ENCODE peak calls at places on chromosomes 6 and 20, in eight cellular contexts. One of them, this sample, is unnamed.

GRCh38 chr6:62039602-62040001 is 246.4 kb downstream of the KHDRBS2 start:
- DNase-seq in WTC11: no peak
- DNase-seq in MCF 10A: peak
- DNase-seq in HFF-Myc: no peak
- DNase-seq in GM12865: no peak
- DNase-seq in osteoblast: no peak
- DNase-seq in fibroblast of mammary gland: no peak
- DNase-seq in hepatocyte: no peak
- DNase-seq in this sample: no peak

GRCh38 chr6:18823782-18824386 is 436.7 kb downstream of the RNF144B start:
- DNase-seq in HFF-Myc: peak
- DNase-seq in WTC11: peak
- DNase-seq in fibroblast of mammary gland: peak
- DNase-seq in GM12865: peak
- DNase-seq in hepatocyte: peak
- DNase-seq in MCF 10A: peak
- DNase-seq in osteoblast: no peak
- DNase-seq in this sample: no peak

GRCh38 chr20:57485770-57486169 is 39.2 kb downstream of the CTCFL start:
- DNase-seq in HFF-Myc: no peak
- DNase-seq in osteoblast: no peak
- DNase-seq in fibroblast of mammary gland: no peak
- DNase-seq in MCF 10A: no peak
- DNase-seq in hepatocyte: no peak
- DNase-seq in WTC11: no peak
- DNase-seq in GM12865: no peak
- DNase-seq in this sample: no peak

GRCh38 chr6:84675651-84676050 is 88.7 kb downstream of the TBX18 start:
- DNase-seq in hepatocyte: no peak
- DNase-seq in MCF 10A: no peak
- DNase-seq in fibroblast of mammary gland: no peak
- DNase-seq in osteoblast: no peak
- DNase-seq in GM12865: no peak
- DNase-seq in WTC11: no peak
- DNase-seq in HFF-Myc: no peak
- DNase-seq in this sample: no peak

GRCh38 chr6:6724319-6725119 is 136.0 kb downstream of the LY86 start:
- DNase-seq in MCF 10A: peak
- DNase-seq in hepatocyte: peak
- DNase-seq in HFF-Myc: peak
- DNase-seq in GM12865: peak
- DNase-seq in fibroblast of mammary gland: peak
- DNase-seq in WTC11: peak
- DNase-seq in osteoblast: peak
- DNase-seq in this sample: peak

GRCh38 chr20:13533946-13534345 is 104.8 kb downstream of the TASP1 start:
- DNase-seq in hepatocyte: no peak
- DNase-seq in osteoblast: no peak
- DNase-seq in GM12865: no peak
- DNase-seq in fibroblast of mammary gland: no peak
- DNase-seq in HFF-Myc: no peak
- DNase-seq in MCF 10A: no peak
- DNase-seq in WTC11: no peak
- DNase-seq in this sample: no peak

GRCh38 chr6:36947570-36948351 is 6.8 kb upstream of the PI16 start:
- DNase-seq in hepatocyte: no peak
- DNase-seq in osteoblast: no peak
- DNase-seq in MCF 10A: no peak
- DNase-seq in HFF-Myc: no peak
- DNase-seq in WTC11: peak
- DNase-seq in GM12865: no peak
- DNase-seq in fibroblast of mammary gland: no peak
- DNase-seq in this sample: no peak

GRCh38 chr6:131524695-131525336 is 48.2 kb upstream of the ARG1 start:
- DNase-seq in GM12865: no peak
- DNase-seq in osteoblast: no peak
- DNase-seq in MCF 10A: no peak
- DNase-seq in hepatocyte: no peak
- DNase-seq in HFF-Myc: no peak
- DNase-seq in WTC11: no peak
- DNase-seq in fibroblast of mammary gland: no peak
- DNase-seq in this sample: no peak

GRCh38 chr20:32982617-32983458 is 21.4 kb downstream of the SUN5 start:
- DNase-seq in WTC11: no peak
- DNase-seq in osteoblast: no peak
- DNase-seq in MCF 10A: peak
- DNase-seq in fibroblast of mammary gland: no peak
- DNase-seq in HFF-Myc: no peak
- DNase-seq in hepatocyte: peak
- DNase-seq in GM12865: no peak
- DNase-seq in this sample: no peak

GRCh38 chr6:9405369-9405768 is 970.0 kb upstream of the SLC35B3 start:
- DNase-seq in HFF-Myc: peak
- DNase-seq in osteoblast: no peak
- DNase-seq in WTC11: no peak
- DNase-seq in fibroblast of mammary gland: peak
- DNase-seq in GM12865: no peak
- DNase-seq in hepatocyte: peak
- DNase-seq in MCF 10A: peak
- DNase-seq in this sample: no peak

GRCh38 chr6:112007805-112008204 is 46.1 kb upstream of the CCN6 start:
- DNase-seq in GM12865: peak
- DNase-seq in WTC11: no peak
- DNase-seq in HFF-Myc: no peak
- DNase-seq in osteoblast: no peak
- DNase-seq in fibroblast of mammary gland: peak
- DNase-seq in hepatocyte: no peak
- DNase-seq in MCF 10A: no peak
- DNase-seq in this sample: no peak

GRCh38 chr20:20552076-20552475 is 160.4 kb downstream of the RALGAPA2 start:
- DNase-seq in MCF 10A: no peak
- DNase-seq in osteoblast: no peak
- DNase-seq in hepatocyte: no peak
- DNase-seq in WTC11: no peak
- DNase-seq in GM12865: no peak
- DNase-seq in HFF-Myc: no peak
- DNase-seq in fibroblast of mammary gland: no peak
- DNase-seq in this sample: no peak

GRCh38 chr6:114364295-114364694 is 21.5 kb upstream of the HS3ST5 start:
- DNase-seq in WTC11: peak
- DNase-seq in HFF-Myc: no peak
- DNase-seq in MCF 10A: peak
- DNase-seq in GM12865: no peak
- DNase-seq in fibroblast of mammary gland: peak
- DNase-seq in osteoblast: peak
- DNase-seq in hepatocyte: peak
- DNase-seq in this sample: no peak

GRCh38 chr20:52035977-52036376 is 155.6 kb downstream of the ZFP64 start:
- DNase-seq in GM12865: no peak
- DNase-seq in osteoblast: no peak
- DNase-seq in WTC11: no peak
- DNase-seq in MCF 10A: peak
- DNase-seq in HFF-Myc: no peak
- DNase-seq in hepatocyte: no peak
- DNase-seq in fibroblast of mammary gland: no peak
- DNase-seq in this sample: no peak

GRCh38 chr6:74491844-74492374 is 713.9 kb downstream of the COL12A1 start:
- DNase-seq in MCF 10A: no peak
- DNase-seq in WTC11: no peak
- DNase-seq in fibroblast of mammary gland: no peak
- DNase-seq in GM12865: no peak
- DNase-seq in hepatocyte: no peak
- DNase-seq in HFF-Myc: no peak
- DNase-seq in osteoblast: no peak
- DNase-seq in this sample: no peak

GRCh38 chr6:2029952-2030351 is 215.5 kb downstream of the GMDS start:
- DNase-seq in hepatocyte: no peak
- DNase-seq in osteoblast: no peak
- DNase-seq in WTC11: no peak
- DNase-seq in MCF 10A: no peak
- DNase-seq in GM12865: no peak
- DNase-seq in HFF-Myc: no peak
- DNase-seq in fibroblast of mammary gland: no peak
- DNase-seq in this sample: no peak

GRCh38 chr20:11296951-11297350 is 620.7 kb upstream of the BTBD3 start:
- DNase-seq in MCF 10A: peak
- DNase-seq in HFF-Myc: no peak
- DNase-seq in fibroblast of mammary gland: no peak
- DNase-seq in hepatocyte: no peak
- DNase-seq in GM12865: no peak
- DNase-seq in osteoblast: no peak
- DNase-seq in WTC11: no peak
- DNase-seq in this sample: no peak

GRCh38 chr20:45850926-45851325 is 6.3 kb downstream of the ACOT8 start:
- DNase-seq in GM12865: no peak
- DNase-seq in fibroblast of mammary gland: no peak
- DNase-seq in osteoblast: no peak
- DNase-seq in HFF-Myc: no peak
- DNase-seq in hepatocyte: no peak
- DNase-seq in WTC11: no peak
- DNase-seq in MCF 10A: no peak
- DNase-seq in this sample: no peak

GRCh38 chr20:8148501-8148900 is 16.4 kb downstream of the PLCB1 start:
- DNase-seq in osteoblast: no peak
- DNase-seq in fibroblast of mammary gland: peak
- DNase-seq in MCF 10A: peak
- DNase-seq in GM12865: no peak
- DNase-seq in hepatocyte: no peak
- DNase-seq in WTC11: no peak
- DNase-seq in HFF-Myc: no peak
- DNase-seq in this sample: no peak

GRCh38 chr6:121597654-121598053 is 162.2 kb downstream of the GJA1 start:
- DNase-seq in osteoblast: peak
- DNase-seq in GM12865: no peak
- DNase-seq in WTC11: no peak
- DNase-seq in MCF 10A: no peak
- DNase-seq in hepatocyte: no peak
- DNase-seq in fibroblast of mammary gland: peak
- DNase-seq in HFF-Myc: no peak
- DNase-seq in this sample: no peak

GRCh38 chr6:113588646-113589045 is 268.5 kb upstream of the MARCKS start:
- DNase-seq in hepatocyte: no peak
- DNase-seq in GM12865: no peak
- DNase-seq in HFF-Myc: no peak
- DNase-seq in fibroblast of mammary gland: peak
- DNase-seq in MCF 10A: no peak
- DNase-seq in WTC11: no peak
- DNase-seq in osteoblast: no peak
- DNase-seq in this sample: no peak

GRCh38 chr20:650954-651353 is 2.0 kb downstream of the SRXN1 start:
- DNase-seq in WTC11: no peak
- DNase-seq in GM12865: no peak
- DNase-seq in hepatocyte: no peak
- DNase-seq in HFF-Myc: no peak
- DNase-seq in osteoblast: no peak
- DNase-seq in MCF 10A: no peak
- DNase-seq in fibroblast of mammary gland: peak
- DNase-seq in this sample: no peak
- TF ChIP-seq CTCF in WTC11: no peak
- TF ChIP-seq CTCF in GM12865: no peak
- TF ChIP-seq CTCF in hepatocyte: no peak
- TF ChIP-seq CTCF in HFF-Myc: no peak
- TF ChIP-seq CTCF in osteoblast: peak
- TF ChIP-seq CTCF in MCF 10A: no peak
- TF ChIP-seq CTCF in fibroblast of mammary gland: peak
- TF ChIP-seq CTCF in this sample: no peak

DNA sequence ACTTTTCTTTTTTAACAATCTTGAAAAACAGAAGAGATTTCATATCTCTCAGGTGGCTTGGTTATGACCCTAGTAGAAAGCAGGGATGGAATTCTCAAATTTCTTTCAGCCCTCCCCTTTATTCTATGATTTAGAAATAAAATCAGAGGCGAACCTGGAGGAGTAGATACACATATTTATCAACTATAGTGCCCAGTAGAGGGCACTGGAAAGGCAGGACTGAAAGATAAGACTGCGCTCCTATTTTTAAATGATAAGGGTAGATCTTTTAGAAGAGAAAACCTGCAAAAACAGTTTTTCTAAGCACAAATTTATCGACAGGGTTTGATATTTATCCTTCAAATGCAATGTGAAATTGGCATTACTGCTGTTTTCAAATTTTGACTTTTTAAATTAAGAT is 1296.6 kb downstream of the EPHA7 start:
- DNase-seq in hepatocyte: peak
- DNase-seq in WTC11: no peak
- DNase-seq in MCF 10A: peak
- DNase-seq in osteoblast: no peak
- DNase-seq in GM12865: no peak
- DNase-seq in fibroblast of mammary gland: no peak
- DNase-seq in HFF-Myc: no peak
- DNase-seq in this sample: no peak
- TF ChIP-seq CTCF in hepatocyte: peak
- TF ChIP-seq CTCF in WTC11: peak
- TF ChIP-seq CTCF in MCF 10A: peak
- TF ChIP-seq CTCF in osteoblast: no peak
- TF ChIP-seq CTCF in GM12865: no peak
- TF ChIP-seq CTCF in fibroblast of mammary gland: no peak
- TF ChIP-seq CTCF in HFF-Myc: no peak
- TF ChIP-seq CTCF in this sample: no peak

GRCh38 chr6:124798942-124799496 is 163.2 kb upstream of the RNF217 start:
- DNase-seq in HFF-Myc: no peak
- DNase-seq in fibroblast of mammary gland: peak
- DNase-seq in osteoblast: no peak
- DNase-seq in hepatocyte: no peak
- DNase-seq in MCF 10A: peak
- DNase-seq in WTC11: no peak
- DNase-seq in GM12865: no peak
- DNase-seq in this sample: no peak
- TF ChIP-seq CTCF in HFF-Myc: no peak
- TF ChIP-seq CTCF in fibroblast of mammary gland: peak
- TF ChIP-seq CTCF in osteoblast: peak
- TF ChIP-seq CTCF in hepatocyte: peak
- TF ChIP-seq CTCF in MCF 10A: peak
- TF ChIP-seq CTCF in WTC11: no peak
- TF ChIP-seq CTCF in GM12865: no peak
- TF ChIP-seq CTCF in this sample: no peak

GRCh38 chr6:122615409-122615808 is 5.2 kb downstream of the PKIB start:
- DNase-seq in WTC11: no peak
- DNase-seq in MCF 10A: no peak
- DNase-seq in osteoblast: no peak
- DNase-seq in hepatocyte: no peak
- DNase-seq in fibroblast of mammary gland: no peak
- DNase-seq in HFF-Myc: no peak
- DNase-seq in GM12865: no peak
- DNase-seq in this sample: no peak

GRCh38 chr6:122614303-122614702 is 4.1 kb downstream of the PKIB start:
- DNase-seq in osteoblast: no peak
- DNase-seq in WTC11: no peak
- DNase-seq in HFF-Myc: no peak
- DNase-seq in GM12865: no peak
- DNase-seq in fibroblast of mammary gland: no peak
- DNase-seq in hepatocyte: no peak
- DNase-seq in MCF 10A: no peak
- DNase-seq in this sample: no peak

GRCh38 chr6:122612838-122613237 is 2.6 kb downstream of the PKIB start:
- DNase-seq in HFF-Myc: no peak
- DNase-seq in fibroblast of mammary gland: no peak
- DNase-seq in MCF 10A: no peak
- DNase-seq in WTC11: no peak
- DNase-seq in GM12865: no peak
- DNase-seq in osteoblast: no peak
- DNase-seq in hepatocyte: no peak
- DNase-seq in this sample: no peak

GRCh38 chr6:122609881-122610689 is at the start of gene PKIB:
- DNase-seq in hepatocyte: peak
- DNase-seq in osteoblast: peak
- DNase-seq in WTC11: peak
- DNase-seq in HFF-Myc: peak
- DNase-seq in GM12865: peak
- DNase-seq in fibroblast of mammary gland: peak
- DNase-seq in MCF 10A: peak
- DNase-seq in this sample: peak

GRCh38 chr6:122610690-122611455 is 668 bp downstream of the PKIB start:
- DNase-seq in MCF 10A: peak
- DNase-seq in HFF-Myc: no peak
- DNase-seq in osteoblast: peak
- DNase-seq in hepatocyte: peak
- DNase-seq in fibroblast of mammary gland: peak
- DNase-seq in WTC11: peak
- DNase-seq in GM12865: peak
- DNase-seq in this sample: peak
- TF ChIP-seq CTCF in MCF 10A: no peak
- TF ChIP-seq CTCF in HFF-Myc: no peak
- TF ChIP-seq CTCF in osteoblast: no peak
- TF ChIP-seq CTCF in hepatocyte: no peak
- TF ChIP-seq CTCF in fibroblast of mammary gland: no peak
- TF ChIP-seq CTCF in WTC11: no peak
- TF ChIP-seq CTCF in GM12865: no peak
- TF ChIP-seq CTCF in this sample: no peak

This sample was measured in GM20000.